ENCODE peak calls at places on chromosomes 6 and 20, in eight cellular contexts. E, G, M, R, O, K, Q and Z are unnamed samples.

GRCh38 chr6:19380287-19380686 is 456.9 kb upstream of the ID4 start:
- DNase-seq in G (no peak), O (no peak), K (no peak), Q (no peak), M (no peak), R (no peak), E (no peak), Z (peak; percentile 71)

GRCh38 chr6:26475823-26476729 is 18.3 kb downstream of the BTN2A1 start:
- DNase-seq in R (no peak), O (no peak), G (no peak), M (no peak), Q (no peak), E (no peak), K (no peak), Z (peak; percentile 30)

GRCh38 chr6:47126647-47127339 is 84.7 kb upstream of the ADGRF1 start:
- DNase-seq in G (no peak), O (peak; percentile 51), E (no peak), Q (no peak), R (no peak), M (no peak), K (no peak), Z (peak; percentile 25)

GRCh38 chr6:139271056-139271455 is 20.7 kb downstream of the TXLNB start:
- DNase-seq in M (no peak), G (no peak), Q (no peak), R (no peak), O (no peak), E (no peak), K (no peak), Z (peak; percentile 48)

GRCh38 chr6:23688650-23689049 is 437.4 kb upstream of the NRSN1 start:
- DNase-seq in G (no peak), R (no peak), Q (no peak), E (no peak), M (no peak), O (no peak), K (no peak), Z (peak; percentile 57)

GRCh38 chr6:16918586-16918985 is 157.3 kb upstream of the ATXN1 start:
- DNase-seq in E (no peak), Q (no peak), R (no peak), K (peak; percentile 18), G (no peak), O (no peak), M (no peak), Z (peak; percentile 52)

GRCh38 chr20:22921595-22922421 is 113.3 kb upstream of the SSTR4 start:
- DNase-seq in M (no peak), O (peak; percentile 56), E (no peak), K (no peak), R (no peak), Q (peak; percentile 76), G (no peak), Z (peak; percentile 69)

GRCh38 chr20:24795444-24795843 is 153.6 kb upstream of the CST7 start:
- DNase-seq in Q (no peak), G (no peak), K (no peak), O (no peak), E (no peak), M (no peak), R (no peak), Z (no peak)

GRCh38 chr6:11161031-11161966 is 49.8 kb upstream of the ERVFRD-1 start:
- DNase-seq in M (no peak), G (no peak), O (no peak), K (no peak), E (no peak), Q (no peak), R (no peak), Z (no peak)

GRCh38 chr6:139970591-139970991 is 596.1 kb upstream of the CITED2 start:
- DNase-seq in R (no peak), K (no peak), G (no peak), M (no peak), O (peak; percentile 39), E (no peak), Q (no peak), Z (no peak)

GRCh38 chr6:11094411-11094851 is 797 bp downstream of the SMIM13 start:
- DNase-seq in G (peak; percentile 71), R (no peak), K (peak; percentile 27), O (peak; percentile 65), M (no peak), Q (peak; percentile 79), E (no peak), Z (peak; percentile 49)

GRCh38 chr6:31225735-31226134 is 46.2 kb downstream of the HLA-C start:
- DNase-seq in M (no peak), O (no peak), G (no peak), R (no peak), E (no peak), K (no peak), Q (no peak), Z (no peak)

GRCh38 chr20:8602389-8603116 is 466.3 kb upstream of the PLCB4 start:
- DNase-seq in Q (no peak), R (no peak), G (no peak), K (no peak), O (peak; percentile 16), E (no peak), M (no peak), Z (no peak)

GRCh38 chr20:41047279-41047974 is 18.8 kb downstream of the TOP1 start:
- DNase-seq in E (no peak), K (no peak), M (no peak), G (no peak), R (no peak), Q (no peak), O (no peak), Z (no peak)
- H3K4me3 ChIP-seq in E (peak overlapping the region; percentile 29), K (no peak overlapping the region), M (no peak overlapping the region), G (no peak overlapping the region), R (peak overlapping the region; percentile 11), Q (peak overlapping the region; percentile 33), O (no peak overlapping the region), Z (no peak overlapping the region)

GRCh38 chr6:117265425-117266266 is at the start of gene VGLL2:
- DNase-seq in R (peak; percentile 69), Q (peak; percentile 69), E (peak; percentile 82), G (peak; percentile 71), O (peak; percentile 12), K (no peak), M (no peak), Z (peak; percentile 38)

GRCh38 chr6:117269649-117270120 is 4.3 kb downstream of the VGLL2 start:
- DNase-seq in R (no peak), O (no peak), E (no peak), M (no peak), G (no peak), Q (no peak), K (no peak), Z (no peak)

GRCh38 chr6:117266948-117267347 is 1.6 kb downstream of the VGLL2 start:
- DNase-seq in R (no peak), M (no peak), G (no peak), E (peak; percentile 60), Q (no peak), O (no peak), K (no peak), Z (no peak)

GRCh38 chr6:117266267-117266797 is 974 bp downstream of the VGLL2 start:
- DNase-seq in Q (no peak), G (no peak), R (no peak), E (peak; percentile 57), O (no peak), M (no peak), K (no peak), Z (no peak)

GRCh38 chr6:117267766-117268534 is 2.6 kb downstream of the VGLL2 start:
- DNase-seq in G (no peak), K (no peak), E (peak; percentile 88), Q (no peak), O (no peak), R (no peak), M (no peak), Z (no peak)
- TF ChIP-seq CTCF in G (no peak), K (no peak), E (no peak), Q (no peak), O (no peak), R (no peak), M (no peak), Z (peak; percentile 13)

GRCh38 chr6:121523628-121524027 is 88.2 kb downstream of the GJA1 start:
- DNase-seq in E (no peak), O (peak; percentile 45), R (no peak), K (no peak), Q (no peak), M (no peak), G (no peak), Z (no peak)

GRCh38 chr6:121522265-121522664 is 86.8 kb downstream of the GJA1 start:
- DNase-seq in G (no peak), E (no peak), O (peak; percentile 99), R (no peak), M (no peak), K (no peak), Q (no peak), Z (peak; percentile 97)

GRCh38 chr6:121522771-121523386 is 87.4 kb downstream of the GJA1 start:
- DNase-seq in K (no peak), M (no peak), E (no peak), G (no peak), Q (no peak), R (no peak), O (no peak), Z (peak; percentile 43)

GRCh38 chr6:121521164-121521555 is 85.7 kb downstream of the GJA1 start:
- DNase-seq in Q (no peak), R (no peak), E (no peak), K (no peak), G (no peak), M (no peak), O (no peak), Z (no peak)

DNA sequence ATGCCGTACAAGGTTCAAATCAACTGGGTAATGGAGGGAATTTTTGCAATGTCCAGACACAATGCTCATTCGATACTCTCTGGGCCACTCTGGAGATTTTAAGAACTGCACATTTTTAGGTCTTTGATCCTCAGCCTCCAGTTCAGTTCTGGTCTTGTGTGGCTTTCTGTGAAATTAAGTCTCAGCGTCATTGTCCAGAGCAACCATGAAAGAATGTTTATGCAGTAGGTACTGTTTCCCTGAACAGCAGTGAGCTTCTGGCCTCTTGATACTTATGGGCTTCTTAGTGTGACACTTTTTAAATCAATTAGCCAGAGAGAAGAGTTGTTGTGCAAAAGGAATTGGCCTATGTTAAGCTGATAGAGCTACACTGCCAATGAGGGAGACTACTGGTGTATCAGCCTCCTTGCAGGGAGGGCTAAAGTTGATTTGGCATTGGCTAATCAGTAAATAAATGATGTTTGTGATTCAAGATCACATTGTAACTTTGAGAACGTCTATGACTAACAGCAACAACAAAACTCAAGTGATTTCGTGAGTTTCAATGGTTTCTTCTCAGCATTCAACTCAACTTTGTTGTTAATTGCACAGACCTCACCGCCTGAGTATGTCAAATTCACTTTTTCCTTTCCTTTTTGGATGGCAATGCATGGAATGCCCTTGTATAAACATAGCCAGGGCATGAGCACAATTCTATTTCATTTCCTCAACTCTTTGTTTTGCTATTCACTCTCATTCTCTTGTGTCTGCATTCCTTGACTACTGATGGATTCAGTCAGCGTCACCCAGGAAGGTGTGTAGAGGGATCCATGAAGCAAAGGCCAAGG is 85.1 kb downstream of the GJA1 start:
- DNase-seq in R (no peak), O (peak; percentile 99), G (no peak), K (no peak), Q (no peak), E (no peak), M (no peak), Z (peak; percentile 47)
- H3K4me3 ChIP-seq in R (no peak overlapping the region), O (no peak overlapping the region), G (no peak overlapping the region), K (no peak overlapping the region), Q (no peak overlapping the region), E (no peak overlapping the region), M (no peak overlapping the region), Z (no peak overlapping the region)

DNA sequence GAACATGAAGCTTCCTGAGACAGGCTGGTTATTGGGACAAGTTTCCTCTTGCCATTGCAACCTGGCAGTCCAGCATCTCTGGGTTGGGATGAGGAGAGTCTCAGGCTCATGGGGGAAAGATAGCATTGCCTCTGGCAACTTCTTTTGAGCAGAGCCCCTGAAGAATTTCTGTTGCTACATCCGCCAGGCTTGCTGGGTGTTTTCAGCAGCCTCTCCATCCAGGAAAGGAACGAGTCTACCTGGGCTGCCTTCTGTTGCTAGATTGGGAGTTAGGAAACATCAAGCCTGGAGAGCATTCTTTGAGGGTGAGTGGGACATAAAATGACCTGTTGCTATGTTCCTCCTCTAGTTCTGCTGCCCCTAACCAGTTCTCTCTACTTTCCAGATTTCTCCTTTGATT is 313.5 kb downstream of the RFPL4B start:
- DNase-seq in M (no peak), K (no peak), Q (no peak), G (no peak), R (no peak), O (no peak), E (no peak), Z (no peak)
- TF ChIP-seq CTCF in M (no peak), K (no peak), Q (no peak), G (no peak), R (no peak), O (no peak), E (no peak), Z (no peak)